ENCODE peak calls at places on chromosomes 5 and 9, in four cellular contexts. One of them, this sample, is unnamed.

GRCh38 chr5:129018836-129019235 is 53.5 kb downstream of the SLC27A6 start:
- DNase-seq in stomach: no peak
- DNase-seq in GM12892: no peak
- DNase-seq in spleen: no peak
- DNase-seq in this sample: no peak

GRCh38 chr9:91033802-91034201 is 232.2 kb downstream of the SYK start:
- DNase-seq in spleen: peak; percentile 86
- DNase-seq in GM12892: no peak
- DNase-seq in stomach: no peak
- DNase-seq in this sample: no peak

GRCh38 chr9:121222524-121223171 is 21.0 kb upstream of the RAB14 start:
- DNase-seq in GM12892: no peak
- DNase-seq in spleen: no peak
- DNase-seq in stomach: no peak
- DNase-seq in this sample: no peak

GRCh38 chr5:35924950-35925722 is 13.3 kb downstream of the CAPSL start:
- DNase-seq in spleen: peak; percentile 91
- DNase-seq in stomach: peak; percentile 51
- DNase-seq in GM12892: peak; percentile 37
- DNase-seq in this sample: no peak

GRCh38 chr5:111774525-111774924 is 17.5 kb upstream of the NREP start:
- DNase-seq in stomach: peak; percentile 50
- DNase-seq in spleen: no peak
- DNase-seq in GM12892: no peak
- DNase-seq in this sample: no peak

GRCh38 chr9:70007831-70008230 is 35.8 kb upstream of the MAMDC2 start:
- DNase-seq in spleen: no peak
- DNase-seq in stomach: no peak
- DNase-seq in GM12892: no peak
- DNase-seq in this sample: no peak

GRCh38 chr9:5953743-5954707 is 61.4 kb downstream of the RANBP6 start:
- DNase-seq in GM12892: no peak
- DNase-seq in spleen: no peak
- DNase-seq in stomach: no peak
- DNase-seq in this sample: no peak

GRCh38 chr9:130979591-130980385 is 29.2 kb upstream of the LAMC3 start:
- DNase-seq in GM12892: no peak
- DNase-seq in spleen: no peak
- DNase-seq in stomach: no peak
- DNase-seq in this sample: no peak

GRCh38 chr5:109688647-109688998 is 1.1 kb upstream of the MAN2A1 start:
- DNase-seq in GM12892: no peak
- DNase-seq in spleen: no peak
- DNase-seq in stomach: no peak
- DNase-seq in this sample: no peak

GRCh38 chr9:133463234-133463863 is 3.6 kb downstream of the CACFD1 start:
- DNase-seq in spleen: no peak
- DNase-seq in GM12892: no peak
- DNase-seq in stomach: no peak
- DNase-seq in this sample: no peak

GRCh38 chr5:168282120-168282519 is 9.3 kb upstream of the WWC1 start:
- DNase-seq in GM12892: no peak
- DNase-seq in stomach: no peak
- DNase-seq in spleen: no peak
- DNase-seq in this sample: no peak

GRCh38 chr5:86330736-86331135 is 287.0 kb upstream of the COX7C start:
- DNase-seq in spleen: no peak
- DNase-seq in GM12892: no peak
- DNase-seq in stomach: no peak
- DNase-seq in this sample: no peak

GRCh38 chr5:66209350-66209749 is 65.2 kb downstream of the SREK1 start:
- DNase-seq in stomach: no peak
- DNase-seq in spleen: no peak
- DNase-seq in GM12892: no peak
- DNase-seq in this sample: no peak

GRCh38 chr5:136526798-136527197 is 161.5 kb upstream of the TRPC7 start:
- DNase-seq in stomach: no peak
- DNase-seq in GM12892: no peak
- DNase-seq in spleen: no peak
- DNase-seq in this sample: no peak

GRCh38 chr5:75235711-75236110 is 967 bp downstream of the ANKRD31 start:
- DNase-seq in GM12892: no peak
- DNase-seq in stomach: no peak
- DNase-seq in spleen: no peak
- DNase-seq in this sample: no peak

GRCh38 chr5:75239681-75240080 is 3.0 kb upstream of the ANKRD31 start:
- DNase-seq in spleen: no peak
- DNase-seq in stomach: no peak
- DNase-seq in GM12892: no peak
- DNase-seq in this sample: no peak

GRCh38 chr5:75234251-75234650 is 2.4 kb downstream of the ANKRD31 start:
- DNase-seq in GM12892: no peak
- DNase-seq in stomach: no peak
- DNase-seq in spleen: no peak
- DNase-seq in this sample: no peak

GRCh38 chr5:75242067-75242466 is 5.4 kb upstream of the ANKRD31 start:
- DNase-seq in stomach: no peak
- DNase-seq in spleen: no peak
- DNase-seq in GM12892: no peak
- DNase-seq in this sample: no peak

GRCh38 chr5:75236322-75237316 is at the start of gene ANKRD31:
- DNase-seq in spleen: peak; percentile 97
- DNase-seq in GM12892: peak; percentile 82
- DNase-seq in stomach: peak; percentile 91
- DNase-seq in this sample: no peak
- TF ChIP-seq POLR2AphosphoS5 in spleen: peak; percentile 77
- TF ChIP-seq POLR2AphosphoS5 in GM12892: no peak
- TF ChIP-seq POLR2AphosphoS5 in stomach: peak; percentile 73
- TF ChIP-seq POLR2AphosphoS5 in this sample: no peak

GRCh38 chr9:119441338-119441737 is 72.1 kb upstream of the BRINP1 start:
- DNase-seq in GM12892: no peak
- DNase-seq in stomach: no peak
- DNase-seq in spleen: no peak
- DNase-seq in this sample: no peak
- TF ChIP-seq POLR2AphosphoS5 in GM12892: no peak
- TF ChIP-seq POLR2AphosphoS5 in stomach: no peak
- TF ChIP-seq POLR2AphosphoS5 in spleen: no peak
- TF ChIP-seq POLR2AphosphoS5 in this sample: no peak

DNA sequence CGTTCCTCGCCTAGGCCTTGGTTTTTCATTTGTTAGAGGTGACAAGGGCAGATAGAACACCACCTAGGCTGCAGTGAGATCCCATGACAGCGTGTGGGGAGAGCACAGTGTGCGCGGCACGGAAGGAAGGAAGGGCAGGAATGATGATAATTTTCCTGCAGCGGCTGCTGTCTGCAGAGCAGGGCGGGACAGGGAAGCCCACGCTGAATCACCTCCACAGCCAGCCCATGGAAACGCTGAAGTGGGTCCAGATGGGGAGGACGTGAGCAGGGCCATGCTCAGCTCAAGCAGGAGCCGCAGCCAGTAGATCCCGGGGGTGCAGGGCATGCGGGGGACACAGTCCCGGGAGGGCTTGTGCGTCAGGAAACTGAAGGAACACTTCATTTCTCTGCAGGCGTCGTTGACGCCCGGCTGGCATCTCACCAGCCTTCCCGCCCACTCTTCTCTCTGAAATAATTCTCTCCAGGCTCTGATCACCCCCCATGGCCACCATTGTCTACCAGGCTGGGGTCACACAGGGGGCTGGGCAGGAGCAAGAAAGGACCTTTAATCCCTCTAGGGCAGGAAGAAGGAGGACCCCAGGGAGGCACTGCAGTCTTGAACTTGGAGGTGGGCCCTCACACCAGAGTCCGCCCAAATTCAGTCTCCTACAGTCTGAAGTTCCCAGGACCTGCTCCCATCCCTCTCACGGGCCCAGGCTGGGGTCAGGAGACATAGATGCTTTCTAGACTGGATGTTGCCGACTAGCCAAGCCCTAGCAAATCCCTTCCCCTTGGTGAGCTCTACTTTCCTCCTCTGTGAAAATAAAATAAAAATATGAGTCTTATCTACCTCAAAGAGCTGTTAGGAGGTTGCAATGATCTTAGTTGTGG is 20.9 kb upstream of the SYNPO start:
- DNase-seq in GM12892: no peak
- DNase-seq in stomach: no peak
- DNase-seq in spleen: peak; percentile 83
- DNase-seq in this sample: no peak
- TF ChIP-seq POLR2AphosphoS5 in GM12892: no peak
- TF ChIP-seq POLR2AphosphoS5 in stomach: no peak
- TF ChIP-seq POLR2AphosphoS5 in spleen: peak; percentile 70
- TF ChIP-seq POLR2AphosphoS5 in this sample: no peak

GRCh38 chr5:78527054-78527884 is 121.3 kb downstream of the LHFPL2 start:
- DNase-seq in stomach: no peak
- DNase-seq in GM12892: no peak
- DNase-seq in spleen: no peak
- DNase-seq in this sample: no peak
- TF ChIP-seq POLR2AphosphoS5 in stomach: peak; percentile 88
- TF ChIP-seq POLR2AphosphoS5 in GM12892: no peak
- TF ChIP-seq POLR2AphosphoS5 in spleen: peak; percentile 58
- TF ChIP-seq POLR2AphosphoS5 in this sample: no peak

DNA sequence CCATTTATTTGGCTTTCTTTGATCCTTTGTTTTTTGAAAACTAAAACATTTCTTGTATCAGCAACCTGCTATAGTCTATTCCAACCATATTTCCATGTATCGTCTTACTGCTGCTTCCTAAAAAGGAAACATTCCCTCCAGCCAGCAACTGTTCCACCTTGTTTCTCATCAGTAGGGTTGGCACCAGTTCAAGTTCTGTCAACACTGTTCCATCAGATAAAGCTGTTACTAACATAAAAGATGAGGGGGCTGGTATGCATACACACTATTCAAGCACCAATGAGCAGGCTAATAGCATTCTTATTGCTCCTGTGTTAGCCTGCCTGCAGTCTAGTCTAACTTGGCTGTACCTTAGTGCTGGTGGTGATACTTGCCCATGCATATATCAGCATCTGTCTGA is 178.3 kb downstream of the CWC27 start:
- DNase-seq in spleen: no peak
- DNase-seq in GM12892: no peak
- DNase-seq in stomach: no peak
- DNase-seq in this sample: no peak
- TF ChIP-seq POLR2AphosphoS5 in spleen: no peak
- TF ChIP-seq POLR2AphosphoS5 in GM12892: no peak
- TF ChIP-seq POLR2AphosphoS5 in stomach: no peak
- TF ChIP-seq POLR2AphosphoS5 in this sample: no peak

GRCh38 chr5:57209316-57210040 is 35.6 kb downstream of the GPBP1 start:
- DNase-seq in GM12892: no peak
- DNase-seq in spleen: no peak
- DNase-seq in stomach: no peak
- DNase-seq in this sample: no peak
- TF ChIP-seq POLR2AphosphoS5 in GM12892: no peak
- TF ChIP-seq POLR2AphosphoS5 in spleen: no peak
- TF ChIP-seq POLR2AphosphoS5 in stomach: no peak
- TF ChIP-seq POLR2AphosphoS5 in this sample: peak; percentile 38

GRCh38 chr5:165525268-165525667 is 2019.8 kb downstream of the MAT2B start:
- DNase-seq in stomach: no peak
- DNase-seq in spleen: no peak
- DNase-seq in GM12892: no peak
- DNase-seq in this sample: no peak
- TF ChIP-seq POLR2AphosphoS5 in stomach: no peak
- TF ChIP-seq POLR2AphosphoS5 in spleen: no peak
- TF ChIP-seq POLR2AphosphoS5 in GM12892: no peak
- TF ChIP-seq POLR2AphosphoS5 in this sample: no peak

DNA sequence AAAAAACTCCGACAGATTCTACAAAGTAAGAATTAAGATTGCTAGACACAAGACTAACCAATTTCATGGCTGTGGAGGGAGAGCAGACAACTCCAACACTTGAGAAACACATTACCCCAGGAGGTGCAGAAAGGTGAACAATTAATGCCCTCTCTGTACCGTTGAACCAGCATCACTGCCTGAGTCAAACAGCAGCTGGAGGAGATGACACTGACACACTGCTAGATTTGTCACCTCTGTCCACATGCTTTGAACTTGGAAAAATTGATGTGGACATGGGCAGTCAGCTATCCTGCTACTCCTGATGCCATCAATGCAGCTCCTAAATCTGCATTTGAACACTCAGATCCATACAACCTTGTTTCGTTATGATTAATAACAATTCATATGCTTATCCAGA is 51.7 kb downstream of the GPBP1 start:
- DNase-seq in stomach: no peak
- DNase-seq in spleen: no peak
- DNase-seq in GM12892: no peak
- DNase-seq in this sample: no peak
- TF ChIP-seq POLR2AphosphoS5 in stomach: no peak
- TF ChIP-seq POLR2AphosphoS5 in spleen: no peak
- TF ChIP-seq POLR2AphosphoS5 in GM12892: no peak
- TF ChIP-seq POLR2AphosphoS5 in this sample: no peak

DNA sequence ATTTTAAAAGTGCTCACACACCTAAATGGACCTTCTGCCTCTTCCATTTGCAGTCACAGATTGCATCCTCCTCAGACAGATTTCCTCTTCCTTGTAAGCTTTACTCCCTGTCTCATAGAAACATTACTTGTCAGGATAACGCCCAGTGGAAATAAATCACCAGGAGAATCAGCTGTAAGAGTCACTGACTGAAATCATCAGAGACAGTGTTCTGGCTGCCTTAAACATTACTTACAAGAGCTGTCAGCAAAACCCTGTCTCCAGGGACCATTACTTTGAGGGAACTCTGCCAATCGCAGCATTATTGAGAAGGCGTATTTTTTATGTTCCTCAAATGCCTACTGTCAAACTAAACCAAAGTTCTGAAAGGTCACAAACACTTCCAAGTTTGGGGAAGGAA is 5.9 kb downstream of the DPYSL3 start:
- DNase-seq in stomach: no peak
- DNase-seq in GM12892: no peak
- DNase-seq in spleen: no peak
- DNase-seq in this sample: no peak
- TF ChIP-seq POLR2AphosphoS5 in stomach: no peak
- TF ChIP-seq POLR2AphosphoS5 in GM12892: no peak
- TF ChIP-seq POLR2AphosphoS5 in spleen: no peak
- TF ChIP-seq POLR2AphosphoS5 in this sample: peak; percentile 49